ENCODE peak calls at places on chromosomes 6 and 20, in eight cellular contexts. L, O, K, I, N, Y, C and F are unnamed samples.

GRCh38 chr6:147132889-147133288 is 71.3 kb upstream of the STXBP5 start:
- DNase-seq in L (no peak), O (no peak), K (no peak), I (no peak), N (no peak), Y (peak; percentile 14), C (peak; percentile 64), F (no peak)

GRCh38 chr6:154276810-154277577 is 79.6 kb downstream of the IPCEF1 start:
- DNase-seq in L (peak; percentile 58), O (no peak), K (no peak), I (no peak), N (peak; percentile 25), Y (no peak), C (peak; percentile 61), F (peak; percentile 14)

GRCh38 chr20:8967641-8968245 is 101.1 kb upstream of the PLCB4 start:
- DNase-seq in L (no peak), O (no peak), K (no peak), I (no peak), N (no peak), Y (no peak), C (peak; percentile 12), F (no peak)

GRCh38 chr6:170212051-170212756 is 78.7 kb downstream of the DLL1 start:
- DNase-seq in L (no peak), O (no peak), K (no peak), I (no peak), N (no peak), Y (no peak), C (no peak), F (no peak)

GRCh38 chr20:8855315-8855714 is 213.6 kb upstream of the PLCB4 start:
- DNase-seq in L (no peak), O (no peak), K (no peak), I (no peak), N (no peak), Y (peak; percentile 72), C (peak; percentile 67), F (no peak)

GRCh38 chr20:50181344-50181743 is 9.3 kb upstream of the CEBPB start:
- DNase-seq in L (no peak), O (no peak), K (no peak), I (no peak), N (no peak), Y (no peak), C (no peak), F (no peak)

GRCh38 chr6:10495014-10495413 is 26.1 kb upstream of the GCNT2 start:
- DNase-seq in L (no peak), O (no peak), K (no peak), I (no peak), N (no peak), Y (no peak), C (no peak), F (no peak)

GRCh38 chr6:19796452-19796851 is 40.7 kb upstream of the ID4 start:
- DNase-seq in L (no peak), O (no peak), K (no peak), I (no peak), N (no peak), Y (no peak), C (no peak), F (no peak)

GRCh38 chr6:25987845-25988244 is 25.2 kb downstream of the TRIM38 start:
- DNase-seq in L (no peak), O (no peak), K (no peak), I (no peak), N (no peak), Y (no peak), C (no peak), F (peak; percentile 80)

GRCh38 chr6:144423167-144423566 is 138.0 kb downstream of the UTRN start:
- DNase-seq in L (no peak), O (no peak), K (no peak), I (no peak), N (no peak), Y (no peak), C (no peak), F (peak; percentile 27)

GRCh38 chr6:43932259-43932900 is 162.4 kb downstream of the VEGFA start:
- DNase-seq in L (no peak), O (no peak), K (no peak), I (no peak), N (no peak), Y (no peak), C (no peak), F (no peak)

GRCh38 chr6:116531675-116532570 is 13.6 kb downstream of the TRAPPC3L start:
- DNase-seq in L (peak; percentile 55), O (peak; percentile 3), K (peak; percentile 19), I (peak; percentile 32), N (peak; percentile 44), Y (no peak), C (peak; percentile 88), F (peak; percentile 88)

GRCh38 chr6:138818496-138819194 is 22.8 kb downstream of the ECT2L start:
- DNase-seq in L (peak; percentile 50), O (no peak), K (no peak), I (no peak), N (no peak), Y (no peak), C (no peak), F (peak; percentile 17)

GRCh38 chr20:37265152-37265551 is 3.5 kb upstream of the GHRH start:
- DNase-seq in L (peak; percentile 33), O (no peak), K (no peak), I (no peak), N (no peak), Y (no peak), C (no peak), F (no peak)

GRCh38 chr20:36270744-36271638 is 34.7 kb downstream of the AAR2 start:
- DNase-seq in L (no peak), O (no peak), K (no peak), I (no peak), N (no peak), Y (no peak), C (no peak), F (peak; percentile 45)

GRCh38 chr6:13573669-13574110 is 711 bp upstream of the SIRT5 start:
- DNase-seq in L (no peak), O (no peak), K (no peak), I (no peak), N (no peak), Y (no peak), C (peak; percentile 63), F (peak; percentile 75)